ENCODE peak calls at places on chromosomes 1 and 21, in ten cellular contexts. P is activated T-helper 1 cell treated with anti-CD3 and anti-CD28 coated beads, Interleukin-2, amount 50 U/mL, for 16 hours; X is DMS153; M is transverse colon; C is left lung; T is GM13977; J is T-cell; E is GDM1; A is GM23338; Q is stimulated activated CD8-positive, alpha-beta memory T cell treated with anti-CD3 and anti-CD28 coated beads, Interleukin-4, amount 100 ng/mL, for 4 hours. L is an unnamed sample.

GRCh38 chr1:24437631-24438396 is 22.2 kb downstream of the NIPAL3 start:
- DNase-seq in M (no peak), P (no peak), X (no peak), T (no peak), Q (no peak), E (no peak), C (no peak), A (peak), J (no peak), L (no peak)

GRCh38 chr1:202579806-202580205 is 130.4 kb downstream of the SYT2 start:
- DNase-seq in C (no peak), A (no peak), X (no peak), T (no peak), E (no peak), P (no peak), J (no peak), Q (no peak), M (no peak), L (no peak)

GRCh38 chr1:232507571-232507970 is 122.4 kb downstream of the SIPA1L2 start:
- DNase-seq in M (no peak), T (no peak), A (no peak), J (no peak), X (no peak), C (no peak), E (no peak), Q (no peak), P (no peak), L (no peak)

GRCh38 chr1:223664106-223664505 is 1.4 kb downstream of the CAPN8 start:
- DNase-seq in J (no peak), A (no peak), T (no peak), Q (no peak), P (no peak), E (no peak), X (no peak), M (no peak), C (no peak), L (no peak)

GRCh38 chr1:58884706-58885661 is 101.1 kb upstream of the JUN start:
- DNase-seq in Q (no peak), E (no peak), A (no peak), M (peak), X (peak), C (no peak), P (no peak), T (no peak), J (no peak), L (peak)

GRCh38 chr21:42227909-42228708 is 9.2 kb downstream of the ABCG1 start:
- DNase-seq in A (peak), P (peak), M (peak), J (peak), T (peak), X (peak), E (peak), C (peak), Q (peak), L (peak)

GRCh38 chr1:15214507-15214906 is 32.5 kb upstream of the FHAD1 start:
- DNase-seq in Q (no peak), P (no peak), J (no peak), T (no peak), M (peak), C (no peak), X (no peak), E (no peak), A (no peak), L (no peak)

GRCh38 chr1:63920154-63921117 is 146.6 kb downstream of the ROR1 start:
- DNase-seq in X (no peak), P (no peak), C (no peak), A (no peak), E (no peak), M (no peak), Q (no peak), J (no peak), T (no peak), L (no peak)

GRCh38 chr1:85452859-85453430 is 12.0 kb downstream of the DDAH1 start:
- DNase-seq in M (no peak), P (no peak), A (no peak), E (no peak), Q (no peak), C (no peak), X (no peak), J (no peak), T (no peak), L (no peak)

GRCh38 chr1:30313176-30313575 is 410.2 kb downstream of the MATN1 start:
- DNase-seq in A (no peak), E (no peak), P (no peak), Q (no peak), C (no peak), J (no peak), X (no peak), M (no peak), T (no peak), L (peak)

GRCh38 chr1:201468844-201469644 is at the start of gene PHLDA3:
- DNase-seq in P (no peak), C (peak), T (peak), J (no peak), M (peak), E (peak), A (peak), X (peak), Q (no peak), L (peak)

GRCh38 chr1:214552174-214552608 is 789 bp upstream of the PTPN14 start:
- DNase-seq in X (no peak), M (peak), A (peak), P (no peak), C (peak), J (no peak), E (no peak), Q (no peak), T (peak), L (peak)

GRCh38 chr1:61141288-61142044 is 59.1 kb downstream of the NFIA start:
- DNase-seq in P (no peak), C (no peak), E (no peak), X (peak), T (no peak), A (no peak), M (no peak), J (no peak), Q (no peak), L (peak)

GRCh38 chr21:36718951-36719501 is 20.1 kb downstream of the SIM2 start:
- DNase-seq in E (no peak), Q (no peak), C (no peak), A (no peak), P (no peak), M (peak), J (no peak), X (no peak), T (no peak), L (peak)

L was measured in colonic mucosa.